ENCODE peak calls at places on chromosome 10, in nine cellular contexts. U is lower lobe of right lung, W is AG04449, A is cardiac fibroblast, N is NB4, L is A549, B is epithelial cell of esophagus, Q is RWPE1, V is PC-9. H is an unnamed sample.

GRCh38 chr10:122407375-122408125 is 33.0 kb downstream of the PLEKHA1 start:
- DNase-seq in N (no peak), A (peak), V (no peak), L (no peak), U (no peak), W (no peak), Q (no peak), B (no peak), H (no peak)

GRCh38 chr10:22655312-22655973 is 58.9 kb downstream of the PIP4K2A start:
- DNase-seq in B (peak), A (peak), L (peak), N (no peak), V (no peak), Q (peak), U (no peak), W (peak), H (peak)

GRCh38 chr10:64396105-64396504 is 874.9 kb downstream of the REEP3 start:
- DNase-seq in Q (peak), B (peak), V (no peak), L (no peak), W (peak), U (no peak), A (peak), N (no peak), H (peak)

GRCh38 chr10:98646998-98647917 is 200.5 kb upstream of the HPS1 start:
- DNase-seq in U (no peak), N (no peak), W (no peak), A (no peak), B (no peak), L (no peak), V (no peak), Q (no peak), H (no peak)

GRCh38 chr10:126921162-126921561 is 15.9 kb downstream of the DOCK1 start:
- DNase-seq in U (no peak), Q (no peak), W (no peak), N (no peak), B (no peak), V (no peak), L (no peak), A (no peak), H (no peak)

GRCh38 chr10:95832216-95833037 is 75.3 kb upstream of the CC2D2B start:
- DNase-seq in A (no peak), L (no peak), N (no peak), W (no peak), V (no peak), Q (no peak), B (no peak), U (no peak), H (no peak)

GRCh38 chr10:5818894-5819293 is 5.7 kb upstream of the GDI2 start:
- DNase-seq in N (no peak), A (no peak), V (no peak), W (no peak), B (no peak), U (no peak), L (no peak), Q (no peak), H (no peak)

GRCh38 chr10:93369588-93370164 is 112.5 kb downstream of the MYOF start:
- DNase-seq in U (no peak), Q (no peak), B (no peak), W (no peak), A (no peak), N (no peak), L (no peak), V (no peak), H (no peak)

GRCh38 chr10:9957352-9957751 is 1060.3 kb upstream of the CELF2 start:
- DNase-seq in V (no peak), U (no peak), L (no peak), Q (no peak), A (no peak), W (peak), B (peak), N (no peak), H (peak)

GRCh38 chr10:23040002-23040401 is 55.4 kb upstream of the MSRB2 start:
- DNase-seq in B (no peak), W (no peak), L (no peak), N (no peak), V (no peak), U (no peak), A (no peak), Q (no peak), H (no peak)

GRCh38 chr10:42982886-42983594 is 93.8 kb upstream of the RET start:
- DNase-seq in U (peak), L (no peak), A (no peak), Q (no peak), V (no peak), N (peak), B (no peak), W (no peak), H (no peak)

GRCh38 chr10:71769279-71769823 is 4.0 kb downstream of the VSIR start:
- DNase-seq in B (no peak), V (no peak), Q (no peak), A (no peak), N (peak), L (no peak), W (no peak), U (no peak), H (no peak)

GRCh38 chr10:6136215-6137201 is 47.7 kb downstream of the RBM17 start:
- DNase-seq in V (no peak), L (no peak), A (peak), Q (peak), W (no peak), B (peak), N (no peak), U (no peak), H (peak)

GRCh38 chr10:89454561-89455347 is 40.4 kb downstream of the IFIT5 start:
- DNase-seq in Q (no peak), L (no peak), N (no peak), W (no peak), V (no peak), A (peak), B (no peak), U (no peak), H (no peak)
- TF ChIP-seq CTCF in Q (no peak), L (no peak), N (no peak), W (no peak), V (no peak), A (no peak), B (peak), U (no peak), H (no peak)

DNA sequence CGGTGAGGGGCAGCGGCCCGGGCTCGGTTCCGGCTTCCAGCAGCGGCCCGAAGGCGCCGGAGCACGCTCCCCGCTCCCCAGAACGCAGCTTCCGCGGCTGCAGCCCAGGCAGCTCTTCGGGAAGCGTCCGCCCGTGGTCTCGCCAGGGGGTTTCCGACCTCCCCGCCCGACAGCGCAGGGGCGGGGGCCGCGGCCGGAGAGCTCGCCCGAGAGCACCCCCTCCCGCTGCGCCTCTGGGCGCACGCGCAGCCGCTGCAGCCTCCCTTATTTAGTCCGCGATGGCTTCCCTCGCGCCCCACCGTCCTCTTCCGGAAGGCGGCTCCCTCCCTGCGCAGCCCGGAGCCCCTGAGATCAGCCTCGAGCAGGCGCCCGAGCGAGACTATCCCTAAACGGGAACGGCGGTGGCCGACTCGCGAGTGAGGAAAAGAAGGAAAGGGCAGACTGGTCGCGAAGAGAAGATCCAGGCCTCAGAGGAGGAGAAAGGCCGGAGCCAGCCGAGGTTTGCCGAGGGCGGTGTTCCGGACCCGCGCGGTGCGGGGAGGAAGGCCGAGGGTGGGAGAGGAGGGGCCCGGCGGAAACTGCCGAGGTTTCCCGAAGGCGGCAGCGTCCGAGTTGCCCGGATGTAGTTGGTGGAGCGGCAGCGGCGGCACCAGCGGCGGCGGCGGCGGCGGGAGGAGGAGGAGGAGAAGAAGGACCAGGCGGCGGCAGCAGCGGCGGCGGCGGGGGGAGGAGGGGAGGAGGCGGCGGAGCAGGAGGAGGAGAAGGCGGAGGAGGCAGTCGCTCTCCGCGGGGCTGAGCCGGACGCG is at the start of gene WAC:
- DNase-seq in N (peak), B (peak), Q (peak), W (peak), V (peak), U (peak), A (peak), L (peak), H (peak)
- TF ChIP-seq CTCF in N (no peak), B (no peak), Q (no peak), W (no peak), V (no peak), U (peak), A (no peak), L (no peak), H (peak)

GRCh38 chr10:124557167-124557566 is 95.5 kb downstream of the LHPP start:
- DNase-seq in N (no peak), L (no peak), Q (no peak), A (no peak), V (no peak), W (no peak), U (peak), B (no peak), H (no peak)
- TF ChIP-seq CTCF in N (no peak), L (no peak), Q (no peak), A (no peak), V (no peak), W (no peak), U (no peak), B (no peak), H (no peak)

GRCh38 chr10:114402233-114402632 is 2.1 kb downstream of the AFAP1L2 start:
- DNase-seq in A (no peak), N (no peak), W (no peak), Q (no peak), L (no peak), V (no peak), B (peak), U (no peak), H (no peak)

GRCh38 chr10:114405011-114405350 is 679 bp upstream of the AFAP1L2 start:
- DNase-seq in A (no peak), B (peak), U (no peak), W (no peak), N (no peak), V (peak), Q (peak), L (peak), H (no peak)

GRCh38 chr10:114404171-114405010 is at the start of gene AFAP1L2:
- DNase-seq in B (peak), N (no peak), Q (peak), U (no peak), W (no peak), V (peak), L (peak), A (no peak), H (no peak)

GRCh38 chr10:114402871-114403544 is 1.3 kb downstream of the AFAP1L2 start:
- DNase-seq in W (no peak), L (no peak), B (peak), N (no peak), U (no peak), V (no peak), Q (peak), A (no peak), H (no peak)

GRCh38 chr10:114403545-114404161 is 649 bp downstream of the AFAP1L2 start:
- DNase-seq in U (no peak), B (peak), A (no peak), N (no peak), L (peak), V (peak), W (no peak), Q (peak), H (no peak)
- TF ChIP-seq CTCF in U (peak), B (peak), A (no peak), N (no peak), L (peak), V (peak), W (no peak), Q (peak), H (peak)

GRCh38 chr10:17617031-17617911 is at the start of gene HACD1:
- DNase-seq in B (peak), A (peak), N (peak), Q (peak), V (peak), L (peak), U (peak), W (no peak), H (peak)
- TF ChIP-seq CTCF in B (peak), A (no peak), N (no peak), Q (peak), V (no peak), L (peak), U (peak), W (peak), H (peak)

DNA sequence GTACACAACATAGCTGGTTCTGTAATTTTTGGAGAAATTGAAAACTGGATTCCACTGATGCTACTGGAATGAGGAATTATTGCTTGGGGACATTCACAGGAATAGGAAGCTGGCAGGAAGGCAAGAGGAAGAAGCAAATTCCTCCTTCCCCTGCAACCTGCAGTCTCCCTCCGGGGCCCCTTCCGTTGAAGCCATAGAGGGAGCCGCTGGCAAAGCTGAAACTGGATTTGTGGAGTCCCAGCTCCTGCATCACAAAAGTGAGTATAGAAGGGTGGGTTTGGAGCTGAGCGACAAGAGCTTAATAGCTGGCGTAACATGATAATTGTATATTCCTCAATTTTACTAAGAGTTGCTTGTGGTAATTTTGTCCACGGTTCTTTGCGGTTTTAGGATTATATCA is 190.8 kb downstream of the ADRA2A start:
- DNase-seq in L (no peak), V (no peak), Q (no peak), N (no peak), A (no peak), W (no peak), B (no peak), U (no peak), H (no peak)
- TF ChIP-seq CTCF in L (no peak), V (no peak), Q (no peak), N (no peak), A (no peak), W (no peak), B (no peak), U (no peak), H (no peak)

DNA sequence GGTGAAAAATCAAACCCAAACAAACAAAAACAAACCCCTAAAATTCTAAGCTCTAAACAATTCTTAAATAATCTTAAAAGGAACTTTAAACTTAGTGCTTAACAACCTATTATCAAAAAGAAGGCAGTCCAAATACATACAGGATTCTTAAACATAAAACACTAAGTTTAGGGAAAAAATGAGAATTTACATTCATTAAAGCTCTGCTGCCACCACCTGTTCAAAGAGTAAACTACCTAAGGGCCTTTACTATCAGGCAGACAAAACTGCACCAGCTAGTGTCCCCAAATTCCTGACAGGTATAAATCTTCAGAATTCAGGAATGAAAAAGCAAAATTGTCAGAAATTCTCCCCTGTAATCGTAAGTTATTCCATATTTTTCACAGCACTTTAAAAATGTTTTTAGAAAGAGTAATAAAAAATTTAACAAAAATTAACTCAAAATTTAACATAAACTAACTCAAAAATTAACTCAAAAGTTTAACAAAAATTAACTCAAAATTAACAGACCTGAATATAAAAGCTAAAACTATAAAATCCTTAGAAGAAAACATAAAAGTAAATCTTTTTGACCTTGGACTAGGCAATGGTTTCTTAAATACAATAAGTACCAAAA is 55.1 kb downstream of the PDZD8 start:
- DNase-seq in L (peak), N (peak), U (no peak), Q (peak), A (peak), B (peak), W (no peak), V (no peak), H (peak)
- TF ChIP-seq CTCF in L (peak), N (peak), U (peak), Q (peak), A (peak), B (peak), W (peak), V (peak), H (peak)

GRCh38 chr10:49115015-49115795 is at the start of gene VSTM4:
- DNase-seq in V (no peak), B (no peak), L (no peak), N (no peak), W (no peak), U (no peak), Q (no peak), A (peak), H (no peak)
- TF ChIP-seq CTCF in V (no peak), B (no peak), L (no peak), N (no peak), W (no peak), U (no peak), Q (no peak), A (no peak), H (no peak)

DNA sequence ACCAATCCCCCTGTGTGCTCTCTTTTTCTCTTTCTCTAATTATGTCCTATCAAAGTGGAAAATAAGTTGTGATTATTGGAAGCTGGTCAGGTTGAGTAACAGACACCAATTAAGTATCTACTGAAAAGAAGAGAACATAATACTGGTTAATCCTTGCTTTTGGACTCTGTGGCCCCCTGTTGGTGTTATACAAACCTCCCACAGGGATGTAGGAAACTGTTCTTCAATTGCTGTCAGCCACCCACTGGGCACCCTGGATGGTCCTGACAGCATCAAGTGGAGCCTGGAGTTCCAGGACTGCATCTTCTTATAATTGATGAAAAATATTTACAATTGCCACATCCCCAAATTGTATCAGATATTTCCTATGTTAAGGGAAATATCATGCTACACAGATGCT is 939.7 kb downstream of the KCNMA1 start:
- DNase-seq in L (no peak), B (no peak), U (no peak), W (no peak), A (no peak), N (no peak), Q (no peak), V (no peak), H (no peak)
- TF ChIP-seq CTCF in L (no peak), B (no peak), U (no peak), W (no peak), A (peak), N (no peak), Q (no peak), V (peak), H (no peak)

DNA sequence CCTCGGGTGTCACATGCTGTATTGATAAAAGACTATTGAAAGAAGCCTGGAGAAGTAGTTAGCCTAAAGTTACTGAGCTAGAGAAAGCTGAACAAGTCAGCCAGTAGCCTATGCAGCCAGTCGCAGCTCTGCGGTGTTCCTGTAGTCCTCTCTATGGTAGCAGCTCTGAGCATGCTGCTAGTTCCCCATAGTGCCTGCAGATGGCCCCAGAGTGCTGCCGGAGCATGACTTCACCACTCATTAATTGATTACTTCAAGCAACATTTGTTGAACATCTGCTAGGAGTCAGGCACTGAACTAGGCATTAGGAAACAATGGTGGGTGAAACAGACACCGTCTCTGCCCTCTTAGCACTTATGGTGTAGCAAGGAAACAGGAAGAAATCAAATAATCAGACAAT is 422.7 kb downstream of the SORCS3 start:
- DNase-seq in N (peak), U (no peak), V (peak), L (peak), W (no peak), Q (peak), B (peak), A (peak), H (peak)
- TF ChIP-seq CTCF in N (peak), U (peak), V (peak), L (no peak), W (peak), Q (peak), B (peak), A (no peak), H (peak)

H was measured in MCF 10A.